ENCODE peak calls at places on chromosomes 13 and 19, in four cellular contexts. P is effector CD4-positive, alpha-beta T cell; K is stimulated activated CD8-positive, alpha-beta memory T cell treated with anti-CD3 and anti-CD28 coated beads, Interleukin-2, amount 100 ng/mL, for 48 hours; G is NCI-H774. O is an unnamed sample.

GRCh38 chr13:33379597-33379996 is 94.0 kb upstream of the STARD13 start:
- DNase-seq in P (no peak), K (no peak), G (no peak), O (peak)

GRCh38 chr13:85314686-85315085 is 484.5 kb downstream of the SLITRK6 start:
- DNase-seq in P (no peak), K (no peak), G (no peak), O (no peak)

GRCh38 chr19:1455002-1455335 is 5.0 kb downstream of the APC2 start:
- DNase-seq in P (no peak), K (no peak), G (no peak), O (no peak)

GRCh38 chr13:101139076-101139475 is 277.2 kb downstream of the NALCN start:
- DNase-seq in P (no peak), K (no peak), G (no peak), O (no peak)

GRCh38 chr13:91133941-91134772 is 213.3 kb upstream of the MIR17HG start:
- DNase-seq in P (no peak), K (no peak), G (peak), O (peak)

GRCh38 chr13:30376426-30377311 is 45.6 kb upstream of the UBE2L5 start:
- DNase-seq in P (peak), K (peak), G (no peak), O (peak)

GRCh38 chr13:77815330-77815729 is 103.3 kb downstream of the EDNRB start:
- DNase-seq in P (no peak), K (no peak), G (no peak), O (no peak)

GRCh38 chr13:32849369-32849768 is 166.9 kb upstream of the KL start:
- DNase-seq in P (no peak), K (no peak), G (no peak), O (no peak)

GRCh38 chr13:50357586-50358118 is 342.4 kb downstream of the KCNRG start:
- DNase-seq in P (no peak), K (no peak), G (peak), O (no peak)

GRCh38 chr13:86601351-86601750 is 802.1 kb upstream of the SLITRK6 start:
- DNase-seq in P (no peak), K (no peak), G (no peak), O (no peak)

GRCh38 chr13:99894105-99894504 is 77.5 kb downstream of the ZIC5 start:
- DNase-seq in P (no peak), K (no peak), G (no peak), O (no peak)

GRCh38 chr13:112248909-112249592 is 127.1 kb upstream of the SPACA7 start:
- DNase-seq in P (no peak), K (no peak), G (peak), O (no peak)

GRCh38 chr19:6030214-6030507 is 52.2 kb upstream of the RANBP3 start:
- DNase-seq in P (no peak), K (no peak), G (no peak), O (no peak)

GRCh38 chr13:69882451-69882850 is 225.2 kb upstream of the ATXN8OS start:
- DNase-seq in P (no peak), K (no peak), G (no peak), O (no peak)

GRCh38 chr13:98105929-98106336 is 37.0 kb upstream of the FARP1 start:
- DNase-seq in P (no peak), K (no peak), G (no peak), O (no peak)

GRCh38 chr19:52936958-52937334 is 13.7 kb upstream of the ZNF888 start:
- DNase-seq in P (no peak), K (no peak), G (no peak), O (no peak)